ENCODE peak calls at places on chromosome 19, in five cellular contexts. J, P, L, G and E are unnamed samples.

GRCh38 chr19:31350693-31351211 is 1.5 kb upstream of the TSHZ3 start:
- DNase-seq in L (peak), G (no peak), J (peak), P (peak), E (peak)

GRCh38 chr19:19487077-19488040 is 28.0 kb downstream of the TSSK6 start:
- DNase-seq in J (no peak), G (no peak), P (peak), L (no peak), E (no peak)

GRCh38 chr19:38974599-38975213 is 836 bp downstream of the FBXO17 start:
- DNase-seq in P (no peak), L (no peak), G (no peak), J (no peak), E (no peak)

GRCh38 chr19:45079063-45079910 is at the start of gene GEMIN7:
- DNase-seq in G (peak), P (peak), J (peak), L (peak), E (peak)

GRCh38 chr19:54478677-54479266 is 5.7 kb upstream of the CDC42EP5 start:
- DNase-seq in P (peak), L (no peak), G (no peak), J (no peak), E (no peak)

GRCh38 chr19:690203-690602 is 5.0 kb downstream of the PRSS57 start:
- DNase-seq in J (no peak), P (no peak), G (no peak), L (no peak), E (no peak)

GRCh38 chr19:45878043-45878794 is 7.7 kb downstream of the IRF2BP1 start:
- DNase-seq in L (peak), J (no peak), G (no peak), P (no peak), E (no peak)

GRCh38 chr19:15249912-15250634 is 17.8 kb upstream of the EPHX3 start:
- DNase-seq in L (no peak), G (peak), J (peak), P (peak), E (peak)

GRCh38 chr19:6038634-6039405 is 60.9 kb upstream of the RANBP3 start:
- DNase-seq in J (no peak), G (no peak), P (no peak), L (no peak), E (no peak)

GRCh38 chr19:44737238-44738160 is 11.0 kb upstream of the BCL3 start:
- DNase-seq in L (no peak), G (no peak), J (peak), P (no peak), E (no peak)

GRCh38 chr19:22427587-22428298 is 5.6 kb upstream of the ZNF98 start:
- DNase-seq in J (no peak), P (no peak), G (no peak), L (no peak), E (peak)

GRCh38 chr19:29559743-29560142 is 33.9 kb downstream of the VSTM2B start:
- DNase-seq in J (no peak), G (no peak), L (no peak), P (no peak), E (no peak)

GRCh38 chr19:423691-424466 is 14.9 kb upstream of the C2CD4C start:
- DNase-seq in G (no peak), L (no peak), P (peak), J (no peak), E (no peak)

GRCh38 chr19:42076375-42076944 is 494 bp downstream of the ZNF574 start:
- DNase-seq in L (no peak), P (no peak), G (no peak), J (no peak), E (peak)

GRCh38 chr19:41359741-41360140 is 4.2 kb downstream of the B9D2 start:
- DNase-seq in J (no peak), L (no peak), G (no peak), P (no peak), E (no peak)

GRCh38 chr19:48329167-48329891 is 4.0 kb downstream of the EMP3 start:
- DNase-seq in L (no peak), J (no peak), G (peak), P (no peak), E (no peak)

GRCh38 chr19:54616057-54616456 is 14.2 kb upstream of the LILRB1 start:
- DNase-seq in G (no peak), P (no peak), L (no peak), J (no peak), E (no peak)

GRCh38 chr19:3450796-3451411 is 29.4 kb downstream of the SMIM24 start:
- DNase-seq in J (peak), L (peak), G (peak), P (no peak), E (peak)

GRCh38 chr19:1214862-1215731 is 9.5 kb downstream of the STK11 start:
- DNase-seq in P (peak), L (peak), G (no peak), J (no peak), E (peak)

GRCh38 chr19:54418030-54418929 is 3.0 kb downstream of the TTYH1 start:
- DNase-seq in L (no peak), J (peak), G (no peak), P (no peak), E (peak)

GRCh38 chr19:53865523-53865917 is 2.2 kb upstream of the MYADM start:
- DNase-seq in J (no peak), L (no peak), G (no peak), P (no peak), E (no peak)

GRCh38 chr19:20482721-20483120 is 82.9 kb downstream of the ZNF737 start:
- DNase-seq in J (no peak), G (no peak), L (no peak), P (no peak), E (no peak)

GRCh38 chr19:54465367-54466109 is 2.0 kb upstream of the LENG9 start:
- DNase-seq in P (no peak), J (no peak), L (no peak), G (no peak), E (no peak)

GRCh38 chr19:5107432-5108122 is 138.7 kb downstream of the KDM4B start:
- DNase-seq in G (no peak), L (no peak), J (peak), P (no peak), E (no peak)

GRCh38 chr19:11067356-11068113 is 21.7 kb upstream of the LDLR start:
- DNase-seq in P (no peak), J (no peak), L (no peak), G (no peak), E (no peak)

GRCh38 chr19:41367848-41368301 is 3.9 kb upstream of the B9D2 start:
- DNase-seq in L (no peak), J (peak), P (no peak), G (peak), E (no peak)

GRCh38 chr19:6733338-6734095 is 3.9 kb downstream of the GPR108 start:
- DNase-seq in J (no peak), L (no peak), G (no peak), P (peak), E (no peak)

GRCh38 chr19:13404236-13404635 is 102.0 kb downstream of the CACNA1A start:
- DNase-seq in J (no peak), P (no peak), G (no peak), L (no peak), E (no peak)

GRCh38 chr19:42250666-42251531 is 4.0 kb downstream of the ERF start:
- DNase-seq in J (no peak), G (no peak), L (no peak), P (no peak), E (no peak)

GRCh38 chr19:34096020-34096915 is 76.0 kb upstream of the LSM14A start:
- DNase-seq in L (no peak), P (no peak), G (peak), J (peak), E (no peak)

GRCh38 chr19:13036366-13036976 is 41.2 kb downstream of the NFIX start:
- DNase-seq in P (no peak), L (peak), J (peak), G (peak), E (no peak)

GRCh38 chr19:47000373-47000772 is 19.3 kb upstream of the NPAS1 start:
- DNase-seq in G (no peak), J (no peak), P (no peak), L (no peak), E (no peak)
- TF ChIP-seq CTCF in G (no peak), J (no peak), P (no peak), L (no peak), E (no peak)

DNA sequence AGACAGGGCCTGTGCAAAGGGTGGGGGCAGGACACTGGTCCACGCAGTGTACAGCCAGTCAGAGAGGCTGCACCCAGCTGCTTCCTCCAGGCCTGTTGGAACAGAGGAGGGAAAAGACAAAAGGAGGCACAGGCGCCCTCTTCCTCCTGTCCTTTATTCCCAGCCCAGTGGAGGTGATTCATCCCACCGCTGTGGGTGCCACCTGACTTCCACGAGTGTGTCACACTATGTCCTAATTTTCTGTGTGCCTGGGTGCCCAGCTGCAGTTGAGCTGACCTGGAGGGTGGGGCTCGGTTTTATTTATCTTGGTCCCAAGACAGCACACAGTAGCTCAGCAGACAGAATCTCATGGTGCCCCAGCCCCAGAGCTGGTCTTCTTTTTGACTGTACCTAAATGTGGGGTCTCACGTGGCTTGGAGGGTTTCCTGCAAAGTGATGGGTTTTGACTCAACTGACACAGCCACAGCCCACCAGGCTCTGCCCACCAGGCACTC is 9.0 kb downstream of the EPS15L1 start:
- DNase-seq in P (no peak), G (peak), J (no peak), L (peak), E (no peak)
- H3K27ac ChIP-seq in P (peak), G (peak), J (no peak), L (no peak), E (no peak)

GRCh38 chr19:8452446-8453123 is 7.8 kb downstream of the HNRNPM start:
- DNase-seq in J (no peak), L (no peak), P (no peak), G (no peak), E (no peak)

GRCh38 chr19:8453616-8454015 is 8.8 kb downstream of the HNRNPM start:
- DNase-seq in G (no peak), P (no peak), J (no peak), L (no peak), E (no peak)

GRCh38 chr19:8449830-8450229 is 5.1 kb downstream of the HNRNPM start:
- DNase-seq in L (no peak), P (no peak), J (no peak), G (no peak), E (no peak)

GRCh38 chr19:8451885-8452284 is 7.1 kb downstream of the HNRNPM start:
- DNase-seq in P (no peak), L (no peak), J (peak), G (peak), E (no peak)

GRCh38 chr19:8451377-8451776 is 6.6 kb downstream of the HNRNPM start:
- DNase-seq in G (no peak), J (no peak), L (no peak), P (no peak), E (no peak)
- TF ChIP-seq CTCF in G (no peak), J (no peak), L (no peak), P (no peak), E (no peak)

GRCh38 chr19:9934132-9934950 is 2.0 kb downstream of the OLFM2 start:
- DNase-seq in L (peak), J (peak), P (peak), G (peak), E (peak)

GRCh38 chr19:9935409-9936062 is 779 bp downstream of the OLFM2 start:
- DNase-seq in L (no peak), J (no peak), P (no peak), G (no peak), E (no peak)

GRCh38 chr19:9937001-9937411 is 691 bp upstream of the OLFM2 start:
- DNase-seq in G (no peak), J (no peak), L (no peak), P (no peak), E (no peak)

GRCh38 chr19:9939301-9939913 is 3.1 kb upstream of the OLFM2 start:
- DNase-seq in J (peak), P (no peak), L (no peak), G (no peak), E (no peak)

GRCh38 chr19:9936151-9937000 is at the start of gene OLFM2:
- DNase-seq in G (peak), J (no peak), P (no peak), L (no peak), E (peak)
- H3K27ac ChIP-seq in G (no peak), J (no peak), P (no peak), L (no peak), E (no peak)

GRCh38 chr19:58097783-58098681 is at the start of gene ZSCAN18:
- DNase-seq in G (peak), P (peak), L (peak), J (peak), E (peak)
- TF ChIP-seq CTCF in G (no peak), P (no peak), L (no peak), J (no peak), E (no peak)

GRCh38 chr19:40232479-40232878 is 6.0 kb upstream of the CCNP start:
- DNase-seq in J (no peak), L (no peak), G (no peak), P (no peak), E (no peak)
- H3K27ac ChIP-seq in J (no peak), L (no peak), G (no peak), P (no peak), E (no peak)

GRCh38 chr19:50500060-50500752 is 10.8 kb downstream of the JOSD2 start:
- DNase-seq in J (no peak), L (no peak), P (peak), G (no peak), E (no peak)
- TF ChIP-seq CTCF in J (peak), L (no peak), P (no peak), G (no peak), E (no peak)